ENCODE peak calls at places on chromosomes 6 and 20, in five cellular contexts. B, L, M, V and G are unnamed samples. For H3K9me3, the result is how much of the 10 kb centered on the place peaks cover.

GRCh38 chr6:6741264-6741663 is 152.7 kb downstream of the LY86 start:
- DNase-seq in B (no peak), M (no peak), L (no peak), V (no peak), G (no peak)

GRCh38 chr6:26175428-26176181 is 88.4 kb downstream of the HFE start:
- DNase-seq in V (peak), L (peak), B (peak), M (peak), G (peak)

GRCh38 chr20:32155017-32155965 is 45.8 kb downstream of the TM9SF4 start:
- DNase-seq in V (peak), M (no peak), L (no peak), B (peak), G (peak)

GRCh38 chr6:118042855-118043254 is 135.8 kb downstream of the SLC35F1 start:
- DNase-seq in M (no peak), B (no peak), L (peak), V (peak), G (no peak)

GRCh38 chr20:17898548-17898994 is 70.0 kb downstream of the SNX5 start:
- DNase-seq in B (peak), L (peak), V (peak), M (peak), G (peak)

GRCh38 chr20:31909253-31910070 is 39.0 kb downstream of the TTLL9 start:
- DNase-seq in V (no peak), B (no peak), M (no peak), L (no peak), G (no peak)

GRCh38 chr6:113995632-113996031 is 24.7 kb upstream of the HDAC2 start:
- DNase-seq in L (no peak), V (peak), B (peak), M (no peak), G (peak)

GRCh38 chr20:14451458-14451857 is 114.0 kb upstream of the FLRT3 start:
- DNase-seq in L (no peak), B (no peak), V (no peak), M (no peak), G (no peak)

GRCh38 chr20:4519530-4519929 is 202.2 kb upstream of the PRND start:
- DNase-seq in B (peak), V (no peak), L (no peak), M (no peak), G (no peak)

GRCh38 chr6:52399511-52400315 is 20.4 kb upstream of the EFHC1 start:
- DNase-seq in L (peak), M (no peak), V (peak), B (peak), G (peak)

DNA sequence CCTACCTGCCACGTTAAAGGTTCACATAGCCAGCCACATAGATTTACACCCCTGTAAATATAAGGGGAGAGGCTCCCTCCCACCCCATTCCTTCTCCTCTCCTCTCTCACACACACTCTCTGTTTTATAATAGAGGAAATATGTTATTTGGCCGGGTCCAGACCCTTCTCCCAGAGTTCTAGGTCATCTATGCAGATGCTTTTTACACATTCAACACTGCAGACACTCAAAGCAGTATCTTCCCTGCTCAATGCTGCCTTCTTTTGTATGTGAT is 706 bp upstream of the DEK start:
- DNase-seq in V (no peak), B (no peak), M (no peak), L (no peak), G (no peak)
- H3K4me3 ChIP-seq in V (peak), B (peak), M (peak), L (peak), G (peak)

DNA sequence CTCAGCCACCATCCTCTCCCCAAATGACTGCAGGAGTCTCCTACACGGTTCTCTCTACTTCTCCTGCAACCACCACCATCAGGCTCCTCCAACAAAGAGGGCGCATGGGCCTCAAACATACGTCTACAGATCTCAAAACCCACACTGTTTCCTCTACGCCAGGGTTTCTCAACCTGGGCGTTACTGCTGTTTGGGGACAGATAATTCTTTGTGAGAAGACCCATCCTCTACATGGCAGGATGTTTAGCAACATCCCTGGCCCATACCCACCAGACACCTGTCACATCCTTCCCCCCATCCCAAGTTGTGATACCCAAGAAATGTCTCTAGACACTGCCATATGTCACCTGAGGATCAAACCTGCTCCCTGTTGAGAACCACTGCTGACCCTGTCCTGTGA is 45.0 kb downstream of the ELMO2 start:
- DNase-seq in L (no peak), V (no peak), B (no peak), M (no peak), G (no peak)
- H3K9me3 ChIP-seq in L (under half), V (under half), B (under half), M (under half), G (under half)

DNA sequence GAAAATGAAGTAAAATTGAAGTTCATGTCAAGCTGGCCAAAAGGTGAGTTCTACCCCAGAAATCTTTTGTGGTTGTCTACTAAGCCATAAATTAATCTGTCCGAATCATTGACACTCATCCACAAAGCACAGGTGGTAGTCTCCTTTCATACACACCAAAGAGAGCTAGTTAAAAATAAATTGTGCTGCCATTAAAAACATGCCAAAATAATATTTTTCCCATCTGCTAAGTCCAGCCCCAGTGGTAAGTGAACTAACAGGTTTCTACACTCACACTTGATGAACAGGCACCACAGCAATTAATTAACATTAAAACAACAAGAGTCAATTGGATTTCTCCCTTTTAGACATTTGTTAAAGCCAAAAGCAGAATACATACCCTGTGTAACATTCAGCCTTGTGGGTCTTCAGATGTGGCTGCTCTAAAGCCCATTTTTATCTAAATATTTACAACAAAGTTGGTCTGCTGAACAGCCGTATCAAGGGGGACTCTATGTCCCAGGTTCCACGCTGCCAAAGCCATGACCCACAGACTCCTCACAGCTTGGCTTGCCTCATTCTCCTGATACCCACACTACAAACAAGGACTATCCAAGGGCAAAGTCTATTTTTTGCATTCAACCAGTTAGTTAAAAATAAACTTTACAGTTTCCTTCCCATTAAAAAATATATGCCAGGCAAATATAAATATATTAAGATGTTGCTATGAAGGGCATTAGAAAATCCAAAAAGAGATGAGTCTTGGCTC is 490.4 kb downstream of the BMP2 start:
- DNase-seq in V (no peak), M (no peak), B (no peak), L (no peak), G (no peak)
- H3K4me3 ChIP-seq in V (no peak), M (no peak), B (no peak), L (no peak), G (no peak)

GRCh38 chr6:62640749-62641148 is 354.7 kb upstream of the KHDRBS2 start:
- DNase-seq in M (no peak), V (no peak), B (peak), L (no peak), G (no peak)
- H3K9me3 ChIP-seq in M (under half), V (under half), B (under half), L (under half), G (under half)